ENCODE peak calls at places on chromosomes 7 and 10, in nine cellular contexts. T, N, L, W, A, G, B, M and D are unnamed samples.

GRCh38 chr7:88866265-88866863 is 70.8 kb upstream of the TEX47 start:
- DNase-seq in T (no peak), N (no peak), L (no peak), W (no peak), A (no peak), G (no peak), B (no peak), M (no peak), D (no peak)

GRCh38 chr7:68800316-68800715 is 798.0 kb upstream of the AUTS2 start:
- DNase-seq in T (no peak), N (no peak), L (no peak), W (no peak), A (no peak), G (peak), B (no peak), M (no peak), D (no peak)

GRCh38 chr10:78899996-78900714 is 168.6 kb upstream of the ZMIZ1 start:
- DNase-seq in T (peak), N (no peak), L (no peak), W (no peak), A (peak), G (peak), B (peak), M (peak), D (no peak)

GRCh38 chr10:133159950-133160812 is at the start of gene KNDC1:
- DNase-seq in T (peak), N (no peak), L (no peak), W (peak), A (no peak), G (peak), B (peak), M (no peak), D (peak)

GRCh38 chr10:49827297-49827696 is 65.2 kb upstream of the OGDHL start:
- DNase-seq in T (no peak), N (no peak), L (no peak), W (no peak), A (no peak), G (no peak), B (no peak), M (no peak), D (no peak)

GRCh38 chr7:115707236-115707635 is 323.3 kb downstream of the TFEC start:
- DNase-seq in T (no peak), N (peak), L (no peak), W (peak), A (no peak), G (peak), B (peak), M (no peak), D (no peak)

GRCh38 chr7:50206521-50207250 is 97.8 kb upstream of the IKZF1 start:
- DNase-seq in T (no peak), N (peak), L (peak), W (no peak), A (no peak), G (no peak), B (no peak), M (no peak), D (no peak)

GRCh38 chr10:60975716-60976115 is 31.7 kb upstream of the RHOBTB1 start:
- DNase-seq in T (no peak), N (no peak), L (no peak), W (peak), A (no peak), G (no peak), B (peak), M (no peak), D (no peak)

GRCh38 chr7:38229386-38229785 is 44.0 kb downstream of the TARP start:
- DNase-seq in T (no peak), N (no peak), L (no peak), W (peak), A (no peak), G (peak), B (peak), M (no peak), D (no peak)

GRCh38 chr10:124928545-124928944 is 13.4 kb upstream of the ZRANB1 start:
- DNase-seq in T (no peak), N (no peak), L (no peak), W (no peak), A (no peak), G (no peak), B (no peak), M (no peak), D (no peak)

GRCh38 chr7:7976677-7977076 is 8.1 kb downstream of the GLCCI1 start:
- DNase-seq in T (no peak), N (no peak), L (no peak), W (no peak), A (no peak), G (no peak), B (no peak), M (no peak), D (no peak)

GRCh38 chr7:104795616-104796398 is 218.2 kb upstream of the KMT2E start:
- DNase-seq in T (no peak), N (no peak), L (no peak), W (peak), A (no peak), G (no peak), B (peak), M (no peak), D (no peak)

GRCh38 chr10:48215148-48215982 is 59.1 kb downstream of the FRMPD2 start:
- DNase-seq in T (peak), N (peak), L (no peak), W (peak), A (peak), G (peak), B (peak), M (no peak), D (no peak)

GRCh38 chr10:114938818-114939193 is 811 bp downstream of the TRUB1 start:
- DNase-seq in T (no peak), N (no peak), L (no peak), W (no peak), A (no peak), G (no peak), B (no peak), M (no peak), D (no peak)

GRCh38 chr7:106216517-106217088 is 68.2 kb downstream of the NAMPT start:
- DNase-seq in T (no peak), N (peak), L (no peak), W (peak), A (no peak), G (peak), B (peak), M (no peak), D (no peak)

GRCh38 chr7:5780801-5781496 is 514 bp downstream of the RNF216 start:
- DNase-seq in T (peak), N (no peak), L (peak), W (peak), A (peak), G (peak), B (peak), M (no peak), D (no peak)

GRCh38 chr7:51029586-51030230 is 247.0 kb upstream of the GRB10 start:
- DNase-seq in T (no peak), N (no peak), L (no peak), W (peak), A (no peak), G (peak), B (peak), M (no peak), D (no peak)

DNA sequence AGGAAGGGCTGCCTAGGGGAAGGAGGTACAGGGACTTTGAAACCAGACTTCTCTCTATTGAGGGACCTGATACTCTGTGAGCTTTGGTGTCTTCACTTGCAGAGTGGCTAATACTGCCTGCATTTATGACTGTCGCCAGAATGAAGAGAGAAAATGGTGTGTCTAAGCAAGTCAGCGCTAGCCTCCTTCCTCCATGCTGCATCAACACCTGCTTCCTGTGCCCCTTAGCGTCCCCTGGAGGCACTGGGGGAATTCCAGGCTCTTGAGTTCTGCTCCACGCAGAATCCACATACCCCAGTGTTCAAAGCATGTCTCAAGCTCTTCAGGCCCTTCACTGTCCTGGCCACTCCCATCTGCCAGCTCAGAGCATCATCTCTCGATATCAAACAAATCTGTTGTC is 140.5 kb downstream of the PKD1L1 start:
- DNase-seq in T (peak), N (no peak), L (no peak), W (no peak), A (no peak), G (no peak), B (no peak), M (no peak), D (no peak)
- TF ChIP-seq CTCF in T (no peak), N (peak), L (no peak), W (no peak), A (no peak), G (peak), B (no peak), M (no peak), D (peak)

GRCh38 chr7:45663167-45663921 is 89.2 kb downstream of the ADCY1 start:
- DNase-seq in T (peak), N (peak), L (no peak), W (peak), A (peak), G (peak), B (peak), M (no peak), D (peak)
- TF ChIP-seq CTCF in T (peak), N (peak), L (no peak), W (peak), A (no peak), G (peak), B (peak), M (peak), D (peak)

GRCh38 chr7:70698219-70698832 is 433.6 kb upstream of the GALNT17 start:
- DNase-seq in T (no peak), N (no peak), L (no peak), W (peak), A (peak), G (peak), B (peak), M (no peak), D (no peak)
- TF ChIP-seq CTCF in T (peak), N (peak), L (peak), W (peak), A (peak), G (peak), B (peak), M (peak), D (peak)

DNA sequence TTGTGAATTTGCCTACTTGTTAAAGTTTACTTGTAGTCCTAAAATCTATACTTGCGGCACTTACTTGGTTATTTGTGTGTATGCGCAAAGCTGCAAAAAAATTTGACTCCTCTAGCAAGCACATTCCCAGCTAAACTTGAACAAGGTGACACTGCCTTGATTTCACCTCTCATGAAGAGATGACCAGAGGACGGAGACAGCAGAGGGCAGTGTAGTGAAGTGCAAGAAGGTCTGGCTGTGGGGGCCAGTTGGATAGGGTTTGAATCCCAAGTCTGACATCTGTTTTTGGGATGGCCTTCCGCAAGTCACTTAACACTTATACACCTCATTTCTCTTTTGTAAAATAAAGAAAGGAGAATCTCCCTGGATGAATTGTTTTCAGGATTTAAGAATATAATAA is 15.7 kb downstream of the SLK start:
- DNase-seq in T (no peak), N (peak), L (no peak), W (peak), A (peak), G (no peak), B (no peak), M (no peak), D (no peak)
- TF ChIP-seq CTCF in T (no peak), N (peak), L (no peak), W (peak), A (no peak), G (peak), B (no peak), M (peak), D (peak)

GRCh38 chr10:127196227-127196954 is at the start of gene INSYN2A:
- DNase-seq in T (no peak), N (no peak), L (no peak), W (peak), A (peak), G (peak), B (peak), M (no peak), D (no peak)
- TF ChIP-seq CTCF in T (no peak), N (no peak), L (no peak), W (peak), A (no peak), G (peak), B (peak), M (no peak), D (peak)

DNA sequence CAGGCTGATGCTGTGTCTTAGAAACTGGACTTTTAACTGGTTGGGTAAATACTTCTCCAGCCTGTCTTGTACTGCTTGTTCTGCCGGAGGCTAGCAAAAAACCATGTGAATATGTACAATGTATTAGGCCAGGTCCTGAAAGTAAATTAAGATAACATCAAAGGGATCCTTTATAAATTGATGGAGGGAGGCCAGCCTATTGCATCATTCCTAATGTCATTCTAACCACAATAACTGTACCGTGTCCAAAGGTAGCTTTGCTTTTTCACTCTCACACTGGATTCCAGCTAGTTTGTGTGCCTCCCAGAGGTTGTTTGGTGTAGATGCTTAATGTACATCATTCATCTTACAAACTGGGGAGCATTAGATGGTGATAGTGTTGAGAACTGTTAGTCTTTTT is 91.2 kb upstream of the SEM1 start:
- DNase-seq in T (no peak), N (no peak), L (no peak), W (no peak), A (no peak), G (no peak), B (no peak), M (no peak), D (no peak)
- TF ChIP-seq CTCF in T (no peak), N (no peak), L (no peak), W (no peak), A (no peak), G (no peak), B (no peak), M (no peak), D (no peak)